ENCODE peak calls at places on chromosomes 16 and 17, in five cellular contexts. T is A549, P is mammary epithelial cell, Y is AG08395, A is NCI-H1105. U is an unnamed sample.
A peak's percentile ranks its signal among the peaks of the same experiment; 100 is the strongest.

GRCh38 chr17:48540213-48540612 is 4.7 kb downstream of the HOXB2 start:
- DNase-seq in P (no peak), T (no peak), Y (no peak), A (no peak), U (no peak)

GRCh38 chr17:61511480-61512182 is 59.4 kb downstream of the TBX4 start:
- DNase-seq in Y (no peak), T (no peak), P (no peak), A (no peak), U (no peak)

GRCh38 chr16:12160815-12161550 is 184.4 kb downstream of the SNX29 start:
- DNase-seq in Y (no peak), A (no peak), T (no peak), P (no peak), U (no peak)

GRCh38 chr17:65231662-65232335 is 94.6 kb downstream of the RGS9 start:
- DNase-seq in Y (peak; percentile 95), P (peak; percentile 72), T (peak; percentile 76), A (peak; percentile 35), U (peak; percentile 83)

GRCh38 chr16:12097523-12098428 is 121.2 kb downstream of the SNX29 start:
- DNase-seq in Y (no peak), A (no peak), P (peak; percentile 11), T (no peak), U (peak; percentile 32)

GRCh38 chr17:45857977-45858708 is 13.5 kb downstream of the SPPL2C start:
- DNase-seq in A (no peak), T (no peak), Y (peak; percentile 33), P (peak; percentile 24), U (peak; percentile 19)

GRCh38 chr16:28192811-28193529 is 18.8 kb downstream of the XPO6 start:
- DNase-seq in Y (no peak), P (no peak), T (no peak), A (no peak), U (no peak)

GRCh38 chr17:6503641-6504195 is 52.6 kb downstream of the PITPNM3 start:
- DNase-seq in Y (no peak), P (no peak), A (no peak), T (no peak), U (no peak)

GRCh38 chr17:82333279-82334171 is at the start of gene SECTM1:
- DNase-seq in P (no peak), T (no peak), A (no peak), Y (peak; percentile 72), U (peak; percentile 15)

GRCh38 chr16:23351360-23351759 is 49.3 kb downstream of the SCNN1B start:
- DNase-seq in T (no peak), P (no peak), Y (no peak), A (no peak), U (no peak)

GRCh38 chr17:76139801-76140660 is 1.0 kb downstream of the FOXJ1 start:
- DNase-seq in Y (no peak), P (no peak), T (no peak), A (peak; percentile 12), U (no peak)

GRCh38 chr17:69575346-69575761 is 160.9 kb downstream of the MAP2K6 start:
- DNase-seq in P (no peak), Y (peak; percentile 54), T (peak; percentile 27), A (peak; percentile 12), U (no peak)

GRCh38 chr16:86882586-86883280 is 304.4 kb downstream of the FOXL1 start:
- DNase-seq in Y (peak; percentile 75), P (peak; percentile 43), A (no peak), T (no peak), U (no peak)

GRCh38 chr16:12625068-12625467 is 178.6 kb downstream of the CPPED1 start:
- DNase-seq in T (no peak), Y (no peak), A (no peak), P (no peak), U (no peak)

GRCh38 chr16:57261806-57262205 is 16.7 kb downstream of the ARL2BP start:
- DNase-seq in Y (no peak), P (no peak), A (no peak), T (no peak), U (no peak)

GRCh38 chr17:32386844-32387243 is 36.9 kb downstream of the ZNF207 start:
- DNase-seq in Y (no peak), A (no peak), T (no peak), P (peak; percentile 60), U (peak; percentile 72)

GRCh38 chr16:15618392-15618791 is 24.6 kb downstream of the MARF1 start:
- DNase-seq in P (peak; percentile 5), A (no peak), T (no peak), Y (peak; percentile 71), U (no peak)

GRCh38 chr16:77732241-77732946 is 10.1 kb downstream of the NUDT7 start:
- DNase-seq in T (no peak), Y (no peak), A (no peak), P (peak; percentile 55), U (peak; percentile 44)

GRCh38 chr16:74275031-74275636 is 21.5 kb upstream of the PSMD7 start:
- DNase-seq in Y (peak; percentile 39), P (no peak), T (peak; percentile 44), A (no peak), U (no peak)

GRCh38 chr17:43813386-43813785 is 19.6 kb downstream of the MPP3 start:
- DNase-seq in T (no peak), A (no peak), Y (no peak), P (no peak), U (no peak)

U was measured in foreskin keratinocyte.